ENCODE peak calls at places on chromosomes 5 and 9, in six cellular contexts. U, Z, N, Y, D and X are unnamed samples.

GRCh38 chr9:128145536-128145935 is 3.7 kb upstream of the LCN2 start:
- DNase-seq in U (no peak), Z (no peak), N (no peak), Y (no peak), D (no peak), X (no peak)

GRCh38 chr9:6938447-6938846 is 180.7 kb downstream of the KDM4C start:
- DNase-seq in U (no peak), Z (no peak), N (no peak), Y (no peak), D (no peak), X (no peak)

GRCh38 chr5:76180817-76181805 is 97.9 kb downstream of the SV2C start:
- DNase-seq in U (no peak), Z (no peak), N (peak), Y (no peak), D (peak), X (no peak)

GRCh38 chr9:83981126-83981871 is 694 bp downstream of the RMI1 start:
- DNase-seq in U (no peak), Z (peak), N (peak), Y (no peak), D (no peak), X (no peak)

GRCh38 chr5:139232161-139232724 is 34.1 kb upstream of the SIL1 start:
- DNase-seq in U (no peak), Z (no peak), N (peak), Y (no peak), D (no peak), X (no peak)

GRCh38 chr9:91935805-91936204 is 14.2 kb downstream of the ROR2 start:
- DNase-seq in U (no peak), Z (peak), N (no peak), Y (no peak), D (no peak), X (no peak)

GRCh38 chr9:116279230-116279629 is 125.6 kb downstream of the PAPPA start:
- DNase-seq in U (no peak), Z (peak), N (peak), Y (no peak), D (no peak), X (no peak)

GRCh38 chr5:119271758-119272730 is 83.8 kb upstream of the TNFAIP8 start:
- DNase-seq in U (no peak), Z (no peak), N (no peak), Y (no peak), D (no peak), X (no peak)

GRCh38 chr9:92191801-92192200 is 76.6 kb upstream of the SPTLC1 start:
- DNase-seq in U (no peak), Z (no peak), N (no peak), Y (no peak), D (no peak), X (no peak)

GRCh38 chr5:175460126-175460525 is 16.1 kb upstream of the DRD1 start:
- DNase-seq in U (no peak), Z (no peak), N (peak), Y (no peak), D (no peak), X (peak)

GRCh38 chr9:135533093-135533492 is 11.9 kb downstream of the LCN1 start:
- DNase-seq in U (no peak), Z (no peak), N (no peak), Y (no peak), D (no peak), X (no peak)

GRCh38 chr5:146426305-146426704 is 20.8 kb upstream of the TCERG1 start:
- DNase-seq in U (no peak), Z (no peak), N (no peak), Y (no peak), D (no peak), X (no peak)

GRCh38 chr9:90432951-90433350 is 209.7 kb downstream of the DIRAS2 start:
- DNase-seq in U (no peak), Z (no peak), N (peak), Y (no peak), D (no peak), X (no peak)

GRCh38 chr5:15577132-15577531 is 77.2 kb downstream of the FBXL7 start:
- DNase-seq in U (no peak), Z (no peak), N (no peak), Y (no peak), D (no peak), X (no peak)

GRCh38 chr5:43305948-43306563 is 7.2 kb downstream of the HMGCS1 start:
- DNase-seq in U (no peak), Z (no peak), N (peak), Y (no peak), D (no peak), X (no peak)

GRCh38 chr5:145856285-145856818 is 16.5 kb downstream of the GRXCR2 start:
- DNase-seq in U (peak), Z (peak), N (peak), Y (no peak), D (no peak), X (peak)

GRCh38 chr5:30808996-30809395 is 384.5 kb upstream of the CDH6 start:
- DNase-seq in U (no peak), Z (no peak), N (peak), Y (no peak), D (no peak), X (no peak)

GRCh38 chr5:80109549-80110478 is 74.7 kb downstream of the THBS4 start:
- DNase-seq in U (no peak), Z (peak), N (peak), Y (no peak), D (no peak), X (peak)

GRCh38 chr5:148539851-148540250 is 114.5 kb downstream of the HTR4 start:
- DNase-seq in U (no peak), Z (no peak), N (no peak), Y (no peak), D (no peak), X (no peak)

GRCh38 chr5:148542812-148543211 is 111.5 kb downstream of the HTR4 start:
- DNase-seq in U (no peak), Z (no peak), N (no peak), Y (no peak), D (no peak), X (no peak)

GRCh38 chr5:148540636-148541035 is 113.7 kb downstream of the HTR4 start:
- DNase-seq in U (no peak), Z (no peak), N (no peak), Y (no peak), D (no peak), X (no peak)

GRCh38 chr5:148543727-148544126 is 110.6 kb downstream of the HTR4 start:
- DNase-seq in U (no peak), Z (no peak), N (no peak), Y (no peak), D (no peak), X (no peak)

DNA sequence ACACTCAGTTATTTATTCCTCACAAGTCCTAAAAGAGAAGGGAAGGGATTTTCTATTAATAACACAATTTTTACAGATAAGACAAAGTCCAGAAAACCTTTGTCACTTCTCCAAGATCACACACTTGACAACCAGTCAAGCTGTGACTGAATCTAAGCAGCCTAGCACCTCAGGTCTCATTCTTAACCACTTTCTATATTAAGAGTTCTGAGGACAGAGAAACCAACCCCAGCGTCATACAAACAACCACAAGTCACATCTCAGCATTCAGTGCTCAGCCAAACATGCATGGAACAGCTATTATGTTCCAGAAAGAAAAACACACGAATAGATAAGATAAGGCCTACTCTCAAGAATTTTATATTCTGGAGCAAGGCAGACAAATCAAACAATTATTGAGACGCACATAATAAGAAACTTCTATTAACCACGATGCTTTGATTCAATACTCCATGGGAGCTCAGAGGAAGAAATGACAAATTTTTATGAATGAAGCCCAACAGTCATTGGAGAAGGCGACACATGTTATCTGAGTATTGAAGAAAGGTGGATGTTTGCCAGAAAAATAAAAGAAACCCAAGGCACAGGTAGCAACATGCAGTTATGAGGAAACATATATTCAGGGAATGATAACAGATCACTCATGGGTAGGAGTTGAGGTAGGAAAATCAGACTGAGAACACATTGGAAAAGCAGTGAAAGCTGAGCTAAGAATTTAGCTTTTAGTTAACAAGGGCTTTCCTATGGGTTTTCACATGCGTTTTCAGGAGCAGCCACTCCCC is 113.1 kb downstream of the HTR4 start:
- DNase-seq in U (no peak), Z (no peak), N (no peak), Y (no peak), D (no peak), X (no peak)
- H3K27ac ChIP-seq in U (no peak), Z (no peak), N (no peak), Y (no peak), D (no peak), X (no peak)

GRCh38 chr9:114377046-114377445 is 10.7 kb downstream of the AKNA start:
- DNase-seq in U (no peak), Z (no peak), N (no peak), Y (no peak), D (no peak), X (no peak)
- H3K27ac ChIP-seq in U (no peak), Z (peak), N (no peak), Y (no peak), D (no peak), X (no peak)

DNA sequence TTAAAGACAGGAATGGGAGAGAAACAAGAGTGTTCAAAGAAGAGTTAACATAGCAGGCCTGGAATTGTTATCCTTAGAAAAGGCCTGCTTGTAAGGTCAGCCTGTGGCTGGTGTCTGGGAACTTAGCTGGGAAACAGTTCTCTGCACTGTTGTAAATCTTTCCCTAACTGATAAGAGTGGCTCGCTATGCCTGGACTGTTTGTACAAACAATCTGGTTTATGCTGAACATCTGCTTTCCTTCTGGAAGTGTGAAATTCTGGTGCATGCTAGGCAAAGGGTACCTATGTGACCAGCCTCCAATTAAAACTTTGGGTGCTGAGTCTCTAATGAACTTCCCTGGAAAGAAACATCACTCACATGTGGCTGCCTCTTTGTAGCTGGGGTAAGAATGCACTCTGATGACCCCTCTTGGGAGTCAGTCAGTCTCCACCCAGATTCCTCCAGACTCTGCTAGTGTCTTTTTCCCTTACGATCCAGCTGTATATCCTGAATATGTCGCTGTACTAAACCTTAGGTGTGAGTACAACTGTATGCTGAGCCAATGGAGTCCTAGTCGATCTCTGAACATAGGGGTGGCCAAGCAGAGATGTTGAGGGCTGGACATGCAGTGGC is 16.5 kb downstream of the SPARC start:
- DNase-seq in U (no peak), Z (no peak), N (peak), Y (no peak), D (no peak), X (no peak)
- H3K27ac ChIP-seq in U (peak), Z (no peak), N (peak), Y (peak), D (no peak), X (no peak)

GRCh38 chr9:127106493-127106855 is 16.0 kb downstream of the ANGPTL2 start:
- DNase-seq in U (no peak), Z (no peak), N (no peak), Y (no peak), D (no peak), X (no peak)

GRCh38 chr9:127112056-127112455 is 10.4 kb downstream of the ANGPTL2 start:
- DNase-seq in U (no peak), Z (peak), N (no peak), Y (no peak), D (no peak), X (no peak)

GRCh38 chr9:127108182-127108876 is 14.1 kb downstream of the ANGPTL2 start:
- DNase-seq in U (no peak), Z (no peak), N (no peak), Y (peak), D (no peak), X (no peak)

GRCh38 chr9:127107344-127108181 is 14.9 kb downstream of the ANGPTL2 start:
- DNase-seq in U (no peak), Z (no peak), N (no peak), Y (no peak), D (no peak), X (no peak)

GRCh38 chr9:127109212-127109711 is 13.2 kb downstream of the ANGPTL2 start:
- DNase-seq in U (no peak), Z (no peak), N (no peak), Y (no peak), D (no peak), X (no peak)
- H3K27ac ChIP-seq in U (peak), Z (no peak), N (no peak), Y (peak), D (no peak), X (peak)

GRCh38 chr5:111498346-111498745 is 14.0 kb downstream of the STARD4 start:
- DNase-seq in U (no peak), Z (no peak), N (no peak), Y (no peak), D (no peak), X (no peak)

GRCh38 chr5:111493031-111493430 is 19.3 kb downstream of the STARD4 start:
- DNase-seq in U (no peak), Z (no peak), N (no peak), Y (no peak), D (no peak), X (no peak)

GRCh38 chr5:111495159-111495558 is 17.2 kb downstream of the STARD4 start:
- DNase-seq in U (no peak), Z (no peak), N (no peak), Y (no peak), D (no peak), X (no peak)

GRCh38 chr5:111494350-111494999 is 17.9 kb downstream of the STARD4 start:
- DNase-seq in U (no peak), Z (no peak), N (no peak), Y (no peak), D (no peak), X (no peak)
- H3K27ac ChIP-seq in U (no peak), Z (peak), N (no peak), Y (no peak), D (no peak), X (no peak)

DNA sequence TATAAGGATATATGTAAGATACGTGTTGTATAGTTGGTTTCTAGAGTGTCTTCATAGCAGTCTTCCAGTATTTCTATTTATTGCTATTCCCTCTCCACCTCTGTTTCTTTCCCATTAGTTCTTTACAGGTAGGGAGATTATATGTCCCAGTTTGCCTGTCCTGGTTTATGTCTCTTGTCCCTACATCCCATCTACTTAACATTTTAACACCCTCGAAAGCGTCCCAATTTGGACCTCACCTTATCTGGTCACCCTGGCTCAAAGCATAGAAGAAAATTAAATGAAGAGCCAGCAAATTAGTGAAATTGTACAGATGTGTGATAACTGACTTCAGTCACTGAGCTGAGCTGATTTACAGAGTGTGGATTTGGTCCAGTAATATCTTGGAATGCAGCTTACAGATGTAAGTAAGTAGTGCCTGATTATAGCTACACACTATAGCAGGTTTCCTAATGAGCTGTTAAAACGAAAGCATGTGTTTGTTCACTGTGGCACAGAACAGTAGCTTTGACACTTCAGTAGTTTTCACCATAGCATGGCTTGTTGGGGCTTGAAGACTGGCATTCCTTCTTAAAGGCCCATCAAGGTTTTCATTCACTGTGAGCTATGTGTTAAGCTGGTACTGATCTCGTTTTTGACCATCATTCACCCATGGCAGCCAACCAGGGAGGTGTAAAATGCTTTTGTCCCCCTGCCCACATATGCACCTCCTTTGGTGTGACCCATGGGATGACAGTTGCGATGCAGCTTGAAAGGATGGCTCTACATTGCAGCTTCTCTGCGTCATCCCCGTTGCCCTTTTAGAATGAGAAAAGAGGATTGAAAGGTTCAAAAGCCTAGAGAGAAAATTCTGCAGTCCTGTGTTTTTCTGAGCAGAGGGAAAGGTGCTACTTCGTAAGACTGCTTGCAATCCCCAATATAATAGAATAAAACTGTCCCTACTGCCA is 192.1 kb upstream of the DMRT1 start:
- DNase-seq in U (no peak), Z (peak), N (no peak), Y (no peak), D (no peak), X (no peak)
- H3K27ac ChIP-seq in U (no peak), Z (no peak), N (no peak), Y (peak), D (no peak), X (no peak)